ENCODE peak calls at places on chromosomes 16 and 17, in eight cellular contexts. S is skeletal muscle cell, G is GM19239, K is non-pigmented ciliary epithelial cell, U is Ammon's horn, X is C1 segment of cervical spinal cord, I is EL, F is thoracic aorta. O is an unnamed sample.

GRCh38 chr16:55495616-55496289 is 13.1 kb upstream of the LPCAT2 start:
- DNase-seq in K (peak; percentile 87), G (no peak), S (peak; percentile 54), F (no peak), U (peak; percentile 16), I (peak; percentile 70), X (no peak), O (peak; percentile 88)

GRCh38 chr16:726438-727290 is at the start of the genes CCDC78 and HAGHL:
- DNase-seq in F (no peak), G (peak; percentile 90), X (peak; percentile 34), S (no peak), U (peak; percentile 54), I (peak; percentile 55), K (no peak), O (no peak)

GRCh38 chr17:78125976-78126894 is 2.3 kb downstream of the TMC6 start:
- DNase-seq in F (no peak), S (no peak), U (no peak), X (no peak), I (no peak), K (no peak), G (no peak), O (no peak)

GRCh38 chr17:59154721-59155438 is at the start of gene SKA2:
- DNase-seq in S (no peak), U (no peak), G (peak; percentile 15), F (peak; percentile 92), X (peak; percentile 100), K (peak; percentile 100), I (no peak), O (no peak)

GRCh38 chr17:58531661-58532554 is 17.5 kb upstream of the MTMR4 start:
- DNase-seq in X (peak; percentile 36), F (no peak), G (peak; percentile 64), S (no peak), U (peak; percentile 87), K (no peak), I (peak; percentile 54), O (peak; percentile 43)

GRCh38 chr16:54180421-54181359 is 105.9 kb downstream of the IRX3 start:
- DNase-seq in X (no peak), I (no peak), K (no peak), F (no peak), G (no peak), S (no peak), U (no peak), O (no peak)

GRCh38 chr17:70674061-70674460 is 504.7 kb downstream of the KCNJ2 start:
- DNase-seq in S (no peak), F (no peak), I (no peak), K (no peak), X (no peak), U (no peak), G (no peak), O (no peak)

GRCh38 chr17:10777131-10777805 is 26.6 kb downstream of the TMEM238L start:
- DNase-seq in K (no peak), X (no peak), F (no peak), S (no peak), I (no peak), G (no peak), U (no peak), O (no peak)

GRCh38 chr17:40516581-40517285 is 15.3 kb upstream of the TNS4 start:
- DNase-seq in S (no peak), X (no peak), G (peak; percentile 72), U (no peak), I (peak; percentile 72), K (no peak), F (no peak), O (peak; percentile 68)

GRCh38 chr16:2798723-2799204 is 494 bp downstream of the PRSS41 start:
- DNase-seq in X (no peak), K (no peak), F (no peak), S (no peak), G (no peak), U (no peak), I (no peak), O (no peak)

GRCh38 chr17:76793775-76794174 is 55.9 kb downstream of the MFSD11 start:
- DNase-seq in K (no peak), F (no peak), U (no peak), I (peak; percentile 52), S (no peak), G (no peak), X (no peak), O (peak; percentile 61)

GRCh38 chr17:59337741-59338299 is 6.4 kb downstream of the YPEL2 start:
- DNase-seq in G (no peak), S (no peak), X (no peak), F (no peak), I (no peak), U (no peak), K (no peak), O (no peak)

O was measured in M059J.